ENCODE peak calls at places on chromosomes 11 and 22, in six cellular contexts. G, O, N, A, M and Y are unnamed samples.

GRCh38 chr11:15341587-15341986 is 226.9 kb downstream of the INSC start:
- DNase-seq in G (no peak), O (no peak), N (no peak), A (no peak), M (no peak), Y (no peak)

GRCh38 chr11:79439893-79440450 is 858 bp downstream of the TENM4 start:
- DNase-seq in G (no peak), O (peak), N (peak), A (peak), M (peak), Y (no peak)

GRCh38 chr22:42841444-42841843 is 15.6 kb downstream of the ARFGAP3 start:
- DNase-seq in G (no peak), O (no peak), N (peak), A (no peak), M (no peak), Y (no peak)

GRCh38 chr11:106231591-106231990 is 154.1 kb downstream of the AASDHPPT start:
- DNase-seq in G (no peak), O (no peak), N (peak), A (no peak), M (no peak), Y (no peak)

GRCh38 chr11:113286509-113287497 is 27.6 kb upstream of the TTC12 start:
- DNase-seq in G (no peak), O (no peak), N (no peak), A (no peak), M (no peak), Y (no peak)

GRCh38 chr11:83427943-83428342 is 141.8 kb upstream of the CCDC90B start:
- DNase-seq in G (no peak), O (no peak), N (no peak), A (no peak), M (no peak), Y (no peak)

GRCh38 chr11:72602250-72602904 is 71.8 kb downstream of the PDE2A start:
- DNase-seq in G (no peak), O (no peak), N (no peak), A (no peak), M (no peak), Y (no peak)

GRCh38 chr22:18077087-18077638 is 627 bp upstream of the PEX26 start:
- DNase-seq in G (no peak), O (no peak), N (no peak), A (no peak), M (no peak), Y (no peak)

GRCh38 chr11:74696932-74697687 is 34.1 kb downstream of the CHRDL2 start:
- DNase-seq in G (peak), O (no peak), N (peak), A (peak), M (no peak), Y (peak)

GRCh38 chr11:3920148-3920852 is 64.8 kb downstream of the STIM1 start:
- DNase-seq in G (peak), O (no peak), N (peak), A (no peak), M (no peak), Y (no peak)

GRCh38 chr11:73982595-73982989 is at the start of gene UCP2:
- DNase-seq in G (peak), O (peak), N (no peak), A (peak), M (peak), Y (no peak)

GRCh38 chr11:118812485-118812884 is 21.5 kb upstream of the DDX6 start:
- DNase-seq in G (no peak), O (no peak), N (no peak), A (no peak), M (no peak), Y (no peak)

GRCh38 chr11:134260503-134260902 is 7.1 kb downstream of the ACAD8 start:
- DNase-seq in G (no peak), O (no peak), N (no peak), A (no peak), M (no peak), Y (no peak)

GRCh38 chr11:120197254-120197891 is 13.5 kb upstream of the OAF start:
- DNase-seq in G (no peak), O (no peak), N (no peak), A (peak), M (no peak), Y (no peak)

GRCh38 chr11:13301522-13301921 is 23.9 kb downstream of the BMAL1 start:
- DNase-seq in G (no peak), O (no peak), N (no peak), A (no peak), M (no peak), Y (no peak)

GRCh38 chr11:100612766-100613165 is 74.3 kb upstream of the ARHGAP42 start:
- DNase-seq in G (no peak), O (no peak), N (no peak), A (no peak), M (no peak), Y (no peak)

GRCh38 chr11:66863428-66864125 is 6.7 kb downstream of the LRFN4 start:
- DNase-seq in G (no peak), O (no peak), N (no peak), A (peak), M (no peak), Y (no peak)

GRCh38 chr11:133137270-133137669 is 395.0 kb downstream of the OPCML start:
- DNase-seq in G (no peak), O (no peak), N (no peak), A (no peak), M (no peak), Y (no peak)

GRCh38 chr22:37340331-37341262 is 58.3 kb downstream of the CYTH4 start:
- DNase-seq in G (no peak), O (no peak), N (no peak), A (no peak), M (peak), Y (no peak)

GRCh38 chr22:22103078-22103593 is 120.5 kb upstream of the TOP3B start:
- DNase-seq in G (peak), O (peak), N (no peak), A (no peak), M (no peak), Y (no peak)

GRCh38 chr11:25423436-25424184 is 908.3 kb upstream of the ANO3 start:
- DNase-seq in G (no peak), O (no peak), N (peak), A (no peak), M (no peak), Y (no peak)

GRCh38 chr11:104127828-104128227 is 36.1 kb downstream of the PDGFD start:
- DNase-seq in G (no peak), O (no peak), N (peak), A (no peak), M (no peak), Y (no peak)

GRCh38 chr11:15119826-15120225 is 5.1 kb downstream of the INSC start:
- DNase-seq in G (no peak), O (no peak), N (peak), A (no peak), M (no peak), Y (no peak)

GRCh38 chr11:8672346-8672745 is 10.1 kb downstream of the TRIM66 start:
- DNase-seq in G (peak), O (no peak), N (no peak), A (no peak), M (no peak), Y (no peak)

GRCh38 chr11:13970986-13971385 is 8.5 kb downstream of the SPON1 start:
- DNase-seq in G (no peak), O (no peak), N (peak), A (peak), M (no peak), Y (no peak)

GRCh38 chr11:17014774-17015638 is 792 bp upstream of the PLEKHA7 start:
- DNase-seq in G (no peak), O (peak), N (no peak), A (no peak), M (no peak), Y (no peak)

GRCh38 chr11:61711493-61711892 is 31.3 kb downstream of the DAGLA start:
- DNase-seq in G (no peak), O (no peak), N (no peak), A (no peak), M (no peak), Y (no peak)

GRCh38 chr11:30635401-30635989 is 49.3 kb upstream of the MPPED2 start:
- DNase-seq in G (no peak), O (peak), N (no peak), A (no peak), M (peak), Y (peak)

GRCh38 chr11:44338031-44338430 is 28.1 kb upstream of the ALX4 start:
- DNase-seq in G (no peak), O (no peak), N (no peak), A (no peak), M (no peak), Y (no peak)

GRCh38 chr22:37241351-37242142 is 2.5 kb downstream of the RAC2 start:
- DNase-seq in G (no peak), O (no peak), N (no peak), A (no peak), M (no peak), Y (no peak)

GRCh38 chr22:22239311-22239939 is 5.2 kb upstream of the VPREB1 start:
- DNase-seq in G (no peak), O (no peak), N (no peak), A (no peak), M (no peak), Y (no peak)

GRCh38 chr11:12186683-12187082 is 76.3 kb downstream of the MICAL2 start:
- DNase-seq in G (no peak), O (no peak), N (no peak), A (no peak), M (no peak), Y (no peak)

GRCh38 chr22:24990344-24990905 is 37.9 kb downstream of the KIAA1671 start:
- DNase-seq in G (no peak), O (no peak), N (no peak), A (no peak), M (no peak), Y (no peak)

GRCh38 chr11:8959546-8960166 is 4.6 kb downstream of the TMEM9B start:
- DNase-seq in G (no peak), O (peak), N (peak), A (no peak), M (no peak), Y (no peak)

GRCh38 chr11:74325649-74326645 is 14.5 kb upstream of the P4HA3 start:
- DNase-seq in G (peak), O (no peak), N (no peak), A (peak), M (peak), Y (no peak)

GRCh38 chr11:31816467-31817053 is 5.4 kb upstream of the PAX6 start:
- DNase-seq in G (no peak), O (no peak), N (no peak), A (no peak), M (no peak), Y (no peak)

GRCh38 chr11:2931771-2932738 is 2.8 kb upstream of the PHLDA2 start:
- DNase-seq in G (no peak), O (no peak), N (peak), A (no peak), M (no peak), Y (no peak)

GRCh38 chr11:30454108-30454507 is 131.2 kb downstream of the ARL14EP start:
- DNase-seq in G (no peak), O (peak), N (no peak), A (no peak), M (no peak), Y (no peak)

GRCh38 chr22:33053323-33053722 is 4.9 kb downstream of the SYN3 start:
- DNase-seq in G (no peak), O (no peak), N (no peak), A (no peak), M (no peak), Y (no peak)

GRCh38 chr22:33054276-33054675 is 3.9 kb downstream of the SYN3 start:
- DNase-seq in G (no peak), O (no peak), N (no peak), A (no peak), M (no peak), Y (no peak)

GRCh38 chr22:33056108-33056507 is 2.1 kb downstream of the SYN3 start:
- DNase-seq in G (no peak), O (no peak), N (no peak), A (no peak), M (no peak), Y (no peak)

GRCh38 chr22:33062402-33062801 is 4.2 kb upstream of the SYN3 start:
- DNase-seq in G (no peak), O (peak), N (no peak), A (no peak), M (no peak), Y (no peak)

DNA sequence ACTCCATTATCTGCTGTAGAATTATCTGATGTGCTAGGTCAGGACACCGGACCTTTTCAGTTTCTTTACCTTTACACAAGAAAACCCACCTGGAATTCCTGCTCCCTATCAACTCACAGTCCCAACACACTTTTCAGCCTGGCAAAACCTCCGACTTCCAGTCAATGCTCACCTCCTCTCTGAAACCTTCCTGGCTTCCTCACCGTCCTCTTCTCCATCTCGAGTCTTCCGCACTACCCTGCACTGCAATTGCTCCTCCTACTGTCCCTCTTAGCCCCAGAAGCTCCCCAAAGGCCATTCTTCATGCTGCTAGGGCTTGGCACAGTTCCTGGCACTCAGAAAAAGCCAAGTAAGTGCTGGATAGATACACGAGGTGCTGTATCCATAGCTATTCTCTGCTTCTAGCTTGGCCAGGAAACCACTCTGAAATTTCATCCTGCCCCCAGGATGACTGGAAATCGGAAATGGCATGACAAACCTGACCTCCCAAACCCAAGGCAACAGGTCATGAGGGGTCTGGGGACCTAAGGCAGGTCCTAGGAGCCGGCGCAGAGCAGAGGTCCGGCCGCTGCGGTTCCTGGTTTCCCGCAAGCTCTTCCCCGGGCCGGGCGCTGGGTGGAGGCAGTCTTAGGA is 702 bp downstream of the SYN3 start:
- DNase-seq in G (no peak), O (peak), N (no peak), A (no peak), M (no peak), Y (no peak)
- H3K4me3 ChIP-seq in G (no peak), O (peak), N (no peak), A (peak), M (peak), Y (no peak)

DNA sequence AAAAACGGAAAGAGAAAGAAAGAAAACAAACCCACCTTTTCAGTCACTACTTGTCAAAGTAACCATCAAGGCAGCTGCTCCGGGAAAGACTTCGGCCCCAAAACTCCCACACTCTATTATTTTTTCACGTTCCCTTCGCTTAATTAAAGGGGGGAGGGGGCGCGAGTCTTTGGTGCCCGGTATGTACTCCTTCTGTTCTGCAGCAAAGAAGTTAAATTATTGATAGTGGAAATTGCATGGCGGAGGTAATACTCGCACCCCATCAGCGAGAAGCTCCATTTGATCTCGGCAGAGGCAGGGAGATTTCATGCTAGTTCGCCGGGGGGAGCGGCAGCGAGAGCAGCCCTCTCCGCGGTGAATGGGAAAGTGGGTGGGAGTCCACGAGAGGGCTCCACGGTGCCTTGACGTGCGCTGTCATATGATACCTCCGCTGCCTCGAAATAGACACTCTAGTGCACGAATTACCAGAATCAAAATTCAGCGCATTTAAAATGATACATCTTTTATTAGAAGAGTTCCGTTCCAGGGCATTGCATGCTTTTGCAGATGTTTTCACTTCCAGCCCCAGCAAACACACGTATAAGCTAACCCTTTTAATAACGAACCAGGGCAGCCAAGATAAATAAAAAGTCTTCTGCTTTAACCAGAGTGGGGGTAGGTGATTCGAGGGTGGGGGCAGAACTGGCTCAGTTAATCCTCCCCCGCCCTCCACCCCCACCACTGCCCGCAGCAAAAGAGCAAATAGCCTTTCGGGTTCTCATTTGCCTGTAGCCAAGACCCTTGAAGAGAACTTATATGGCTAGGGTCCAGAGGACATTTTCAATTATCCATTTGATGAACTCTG is 1.2 kb upstream of the BDNF start:
- DNase-seq in G (no peak), O (peak), N (no peak), A (peak), M (peak), Y (no peak)
- H3K4me3 ChIP-seq in G (peak), O (peak), N (peak), A (peak), M (peak), Y (peak)

GRCh38 chr22:36155702-36156101 is 4.9 kb downstream of the APOL3 start:
- DNase-seq in G (peak), O (no peak), N (no peak), A (no peak), M (peak), Y (no peak)
- H3K4me3 ChIP-seq in G (no peak), O (no peak), N (no peak), A (peak), M (peak), Y (no peak)

DNA sequence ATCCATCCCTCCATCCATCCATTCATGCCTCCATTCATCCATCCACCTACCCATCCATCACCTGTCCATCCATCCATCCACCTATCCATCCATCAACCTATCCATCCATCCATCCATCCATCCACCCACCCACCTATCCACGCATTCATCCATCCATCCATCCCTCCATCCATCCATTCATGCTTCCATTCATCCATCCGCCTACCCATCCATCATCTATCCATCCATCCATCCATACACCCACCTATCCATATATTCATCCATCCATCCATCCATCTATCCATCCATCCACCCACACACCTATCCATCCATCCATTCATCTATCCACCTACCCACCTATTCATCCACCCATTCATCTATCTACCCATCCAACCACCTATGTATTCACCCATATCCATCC is 13.8 kb downstream of the PARVG start:
- DNase-seq in G (no peak), O (no peak), N (no peak), A (no peak), M (no peak), Y (no peak)
- H3K4me3 ChIP-seq in G (no peak), O (no peak), N (no peak), A (no peak), M (no peak), Y (no peak)

DNA sequence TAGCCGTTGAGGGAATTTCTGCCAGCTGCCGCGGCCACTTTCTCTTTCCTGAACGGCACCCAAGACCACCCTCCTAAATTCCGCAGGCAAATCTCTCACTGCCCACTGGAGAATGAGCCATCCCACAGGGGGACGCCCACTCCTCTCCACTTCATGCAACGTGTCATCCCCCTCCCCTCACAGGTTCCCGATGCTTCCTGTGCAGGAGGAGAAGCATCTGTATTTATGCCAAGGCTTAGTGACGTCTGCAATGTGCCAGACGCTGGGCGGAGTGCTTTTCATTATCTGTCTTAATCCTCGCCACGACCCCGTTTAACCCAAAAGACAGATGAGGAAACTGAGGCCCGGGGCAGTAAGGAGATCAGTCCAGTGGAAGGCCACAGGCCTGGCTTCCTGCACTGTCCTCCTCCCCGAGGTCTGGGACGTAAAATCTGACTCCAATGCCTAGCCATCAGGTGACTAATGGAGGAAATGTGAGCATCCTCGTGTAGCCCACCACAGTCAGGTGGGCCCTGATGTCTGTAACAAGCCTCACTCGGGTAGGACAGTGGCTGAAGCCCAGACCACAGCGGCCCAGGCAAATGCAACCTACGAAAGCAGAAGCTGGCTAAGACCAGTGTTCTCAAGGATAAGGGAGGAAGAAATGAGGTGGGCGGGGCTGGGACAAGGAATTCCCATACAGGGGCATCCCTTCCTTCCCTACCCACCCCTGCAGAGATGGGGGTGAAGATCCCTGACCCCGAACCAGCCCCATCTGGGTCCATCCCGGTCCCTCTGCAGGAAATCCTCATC is 23.1 kb downstream of the MN1 start:
- DNase-seq in G (no peak), O (no peak), N (no peak), A (no peak), M (no peak), Y (no peak)
- H3K4me3 ChIP-seq in G (no peak), O (no peak), N (no peak), A (no peak), M (peak), Y (no peak)

GRCh38 chr22:45603631-45604030 is 68.0 kb upstream of the ATXN10 start:
- DNase-seq in G (no peak), O (no peak), N (no peak), A (no peak), M (no peak), Y (no peak)

GRCh38 chr22:45604239-45604711 is 67.4 kb upstream of the ATXN10 start:
- DNase-seq in G (no peak), O (no peak), N (peak), A (no peak), M (no peak), Y (no peak)

GRCh38 chr22:45602824-45603301 is 68.8 kb upstream of the ATXN10 start:
- DNase-seq in G (no peak), O (peak), N (no peak), A (no peak), M (no peak), Y (no peak)

GRCh38 chr22:45600791-45601730 is 70.6 kb upstream of the ATXN10 start:
- DNase-seq in G (no peak), O (no peak), N (peak), A (no peak), M (no peak), Y (no peak)

GRCh38 chr22:45602004-45602733 is 69.5 kb upstream of the ATXN10 start:
- DNase-seq in G (no peak), O (no peak), N (no peak), A (no peak), M (no peak), Y (no peak)
- H3K4me3 ChIP-seq in G (no peak), O (no peak), N (no peak), A (no peak), M (no peak), Y (no peak)

DNA sequence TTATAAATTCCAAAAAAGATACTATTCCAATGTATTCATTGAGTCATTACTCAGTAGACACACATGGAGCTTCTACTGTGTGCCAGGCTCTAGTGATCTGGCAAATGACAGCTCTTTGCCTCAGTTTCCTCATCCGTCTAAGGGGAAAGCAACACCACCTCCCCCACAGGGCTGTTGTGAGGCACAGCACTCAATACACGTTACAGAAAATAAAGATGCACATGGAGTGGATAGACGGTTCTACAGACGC is 6.5 kb upstream of the MALAT1 start:
- DNase-seq in G (no peak), O (no peak), N (no peak), A (no peak), M (no peak), Y (no peak)
- H3K4me3 ChIP-seq in G (no peak), O (no peak), N (no peak), A (peak), M (peak), Y (peak)